ENCODE peak calls at places on chromosomes 13 and 19, in six cellular contexts. P is stomach; E is NB4; W is activated CD8-positive, alpha-beta memory T cell treated with anti-CD3 and anti-CD28 coated beads for 1 hour; G is BJ; X is EL. M is an unnamed sample.

GRCh38 chr19:15136234-15136954 is 29.2 kb downstream of the SYDE1 start:
- DNase-seq in X (no peak), E (no peak), G (no peak), P (no peak), W (no peak), M (no peak)

GRCh38 chr19:5231857-5232503 is 108.6 kb downstream of the PTPRS start:
- DNase-seq in G (no peak), W (no peak), X (no peak), P (no peak), E (no peak), M (no peak)

GRCh38 chr13:99688776-99689175 is 187.5 kb downstream of the TM9SF2 start:
- DNase-seq in E (no peak), G (no peak), X (no peak), W (no peak), P (no peak), M (no peak)

GRCh38 chr19:35299523-35300339 is 7.8 kb downstream of the MAG start:
- DNase-seq in P (no peak), G (no peak), W (no peak), E (no peak), X (no peak), M (no peak)

GRCh38 chr19:38134538-38135149 is 89.4 kb downstream of the DPF1 start:
- DNase-seq in X (peak; percentile 47), E (peak; percentile 36), G (no peak), W (peak; percentile 5), P (peak; percentile 27), M (peak; percentile 77)

GRCh38 chr13:112651306-112651705 is 38.5 kb upstream of the ATP11A start:
- DNase-seq in W (no peak), G (no peak), P (no peak), X (no peak), E (no peak), M (no peak)

GRCh38 chr19:2491130-2491801 is 15.3 kb downstream of the GADD45B start:
- DNase-seq in P (peak; percentile 98), W (no peak), E (no peak), X (peak; percentile 96), G (no peak), M (no peak)

GRCh38 chr13:112061367-112062046 is 5.4 kb upstream of the SOX1 start:
- DNase-seq in P (no peak), X (no peak), E (no peak), G (no peak), W (no peak), M (no peak)

GRCh38 chr19:48874309-48875135 is 2.3 kb downstream of the PPP1R15A start:
- DNase-seq in P (peak; percentile 61), G (no peak), E (peak; percentile 28), X (peak; percentile 86), W (no peak), M (peak; percentile 54)

GRCh38 chr19:13796301-13797057 is 1.2 kb downstream of the ZSWIM4 start:
- DNase-seq in P (peak; percentile 53), G (peak; percentile 87), X (peak; percentile 98), E (peak; percentile 35), W (no peak), M (no peak)

GRCh38 chr19:17045907-17046502 is 19.4 kb upstream of the CPAMD8 start:
- DNase-seq in X (no peak), E (no peak), G (no peak), P (no peak), W (no peak), M (no peak)

GRCh38 chr19:40270362-40271089 is 14.6 kb downstream of the AKT2 start:
- DNase-seq in G (no peak), W (no peak), X (no peak), E (no peak), P (no peak), M (no peak)

GRCh38 chr13:113043931-113044330 is 61.7 kb upstream of the F7 start:
- DNase-seq in X (no peak), G (no peak), W (no peak), P (no peak), E (no peak), M (no peak)

GRCh38 chr19:46944918-46945628 is 74.6 kb upstream of the NPAS1 start:
- DNase-seq in P (no peak), X (peak; percentile 47), E (no peak), W (no peak), G (no peak), M (no peak)

GRCh38 chr19:56309511-56310185 is 5.0 kb downstream of the ZSCAN5A start:
- DNase-seq in G (no peak), P (peak; percentile 62), E (peak; percentile 73), W (peak; percentile 37), X (peak; percentile 45), M (peak; percentile 69)

GRCh38 chr19:23283925-23284324 is 33.7 kb upstream of the ZNF724 start:
- DNase-seq in G (no peak), E (peak; percentile 78), W (peak; percentile 46), P (peak; percentile 50), X (peak; percentile 53), M (peak; percentile 59)

GRCh38 chr13:113941571-113942191 is 32.2 kb downstream of the C13orf46 start:
- DNase-seq in W (no peak), P (no peak), G (no peak), X (peak; percentile 26), E (peak; percentile 53), M (no peak)

GRCh38 chr13:110528911-110529310 is 32.6 kb downstream of the RAB20 start:
- DNase-seq in G (no peak), W (no peak), E (no peak), P (no peak), X (no peak), M (no peak)

GRCh38 chr19:32227561-32228165 is 117.7 kb upstream of the ZNF507 start:
- DNase-seq in W (no peak), P (no peak), G (no peak), E (no peak), X (no peak), M (no peak)

GRCh38 chr13:113926951-113927660 is 46.8 kb downstream of the C13orf46 start:
- DNase-seq in G (no peak), E (no peak), W (no peak), P (peak; percentile 23), X (no peak), M (no peak)

GRCh38 chr19:38875656-38876345 is 2.3 kb downstream of the RINL start:
- DNase-seq in E (no peak), P (no peak), G (no peak), X (no peak), W (no peak), M (no peak)

GRCh38 chr13:47549219-47549752 is 451.8 kb downstream of the SUCLA2 start:
- DNase-seq in W (no peak), E (no peak), G (no peak), P (no peak), X (no peak), M (no peak)

GRCh38 chr19:31348416-31349159 is 648 bp downstream of the TSHZ3 start:
- DNase-seq in X (peak; percentile 47), G (no peak), E (no peak), W (no peak), P (no peak), M (peak; percentile 25)

GRCh38 chr13:93730780-93731179 is 504.2 kb downstream of the GPC6 start:
- DNase-seq in P (no peak), G (no peak), W (no peak), X (no peak), E (no peak), M (no peak)

GRCh38 chr13:41827507-41828213 is 133.2 kb downstream of the VWA8 start:
- DNase-seq in W (no peak), E (peak; percentile 9), G (peak; percentile 86), X (peak; percentile 95), P (no peak), M (no peak)

GRCh38 chr13:112253631-112254030 is 122.5 kb upstream of the SPACA7 start:
- DNase-seq in X (no peak), P (no peak), G (no peak), E (no peak), W (no peak), M (no peak)

GRCh38 chr19:3207466-3208242 is 16.8 kb upstream of the CELF5 start:
- DNase-seq in G (no peak), P (no peak), X (no peak), E (peak; percentile 31), W (no peak), M (no peak)

GRCh38 chr13:85373322-85373721 is 425.9 kb downstream of the SLITRK6 start:
- DNase-seq in W (no peak), X (no peak), P (no peak), E (no peak), G (no peak), M (no peak)

GRCh38 chr13:26561636-26562537 is 4.4 kb downstream of the WASF3 start:
- DNase-seq in P (no peak), E (no peak), W (no peak), G (peak; percentile 87), X (peak; percentile 80), M (no peak)

M was measured in KBM-7.